ENCODE peak calls at places on chromosomes 7 and 10, in seven cellular contexts. O is hepatocyte, Z is coronary artery, J is neural progenitor cell, A is testis, B is heart right ventricle, Y is LNCaP clone FGC. K is an unnamed sample.
A peak's percentile ranks its signal among the peaks of the same experiment; 100 is the strongest.

GRCh38 chr7:25240340-25240739 is 12.1 kb upstream of the NPVF start:
- DNase-seq in Z (no peak), O (no peak), J (no peak), B (no peak), Y (peak; percentile 70), A (no peak), K (no peak)

GRCh38 chr7:12638851-12639467 is 48.5 kb upstream of the ARL4A start:
- DNase-seq in B (no peak), Y (no peak), Z (no peak), J (peak; percentile 44), A (no peak), O (peak; percentile 34), K (no peak)

GRCh38 chr7:53697913-53698312 is 662.5 kb downstream of the POM121L12 start:
- DNase-seq in A (no peak), Z (no peak), O (no peak), B (no peak), Y (no peak), J (no peak), K (no peak)

GRCh38 chr7:130401531-130401930 is 21.2 kb downstream of the CPA1 start:
- DNase-seq in Z (no peak), A (no peak), Y (no peak), J (no peak), O (no peak), B (no peak), K (no peak)

GRCh38 chr7:90660819-90661218 is 64.7 kb downstream of the CDK14 start:
- DNase-seq in Z (no peak), O (no peak), Y (no peak), J (no peak), A (no peak), B (no peak), K (no peak)

GRCh38 chr7:142439739-142440138 is 181.9 kb upstream of the PRSS58 start:
- DNase-seq in O (no peak), Y (no peak), Z (no peak), A (no peak), B (no peak), J (no peak), K (no peak)

GRCh38 chr7:103011650-103012049 is 62.9 kb downstream of the FBXL13 start:
- DNase-seq in O (no peak), A (no peak), J (no peak), B (no peak), Y (no peak), Z (no peak), K (no peak)

GRCh38 chr10:109895095-109895818 is 28.1 kb downstream of the XPNPEP1 start:
- DNase-seq in B (peak; percentile 71), Z (peak; percentile 91), A (peak; percentile 46), O (no peak), J (no peak), Y (no peak), K (no peak)

GRCh38 chr7:68729361-68729760 is 868.9 kb upstream of the AUTS2 start:
- DNase-seq in O (no peak), J (peak; percentile 14), A (no peak), B (no peak), Z (no peak), Y (no peak), K (no peak)

GRCh38 chr7:42143605-42144252 is 93.3 kb downstream of the GLI3 start:
- DNase-seq in B (no peak), O (no peak), A (no peak), J (no peak), Z (no peak), Y (no peak), K (no peak)

GRCh38 chr7:101940151-101940550 is 122.7 kb downstream of the CUX1 start:
- DNase-seq in J (no peak), Y (no peak), B (no peak), O (no peak), Z (no peak), A (no peak), K (no peak)

GRCh38 chr7:54888067-54888735 is 129.2 kb upstream of the SEC61G start:
- DNase-seq in J (peak; percentile 35), B (peak; percentile 30), O (no peak), Y (no peak), A (no peak), Z (no peak), K (no peak)

GRCh38 chr7:138400400-138400886 is 59.6 kb upstream of the TRIM24 start:
- DNase-seq in B (no peak), O (no peak), Z (no peak), A (no peak), Y (no peak), J (no peak), K (no peak)

GRCh38 chr10:125116041-125116649 is 44.2 kb downstream of the CTBP2 start:
- DNase-seq in O (no peak), Z (no peak), Y (no peak), B (no peak), A (no peak), J (no peak), K (peak; percentile 40)

GRCh38 chr10:68095176-68095575 is 14.1 kb upstream of the MYPN start:
- DNase-seq in O (no peak), J (no peak), A (no peak), Z (no peak), Y (no peak), B (no peak), K (no peak)

GRCh38 chr10:7251696-7252465 is 159.0 kb downstream of the SFMBT2 start:
- DNase-seq in A (no peak), J (no peak), B (peak; percentile 53), Y (no peak), Z (no peak), O (no peak), K (no peak)

DNA sequence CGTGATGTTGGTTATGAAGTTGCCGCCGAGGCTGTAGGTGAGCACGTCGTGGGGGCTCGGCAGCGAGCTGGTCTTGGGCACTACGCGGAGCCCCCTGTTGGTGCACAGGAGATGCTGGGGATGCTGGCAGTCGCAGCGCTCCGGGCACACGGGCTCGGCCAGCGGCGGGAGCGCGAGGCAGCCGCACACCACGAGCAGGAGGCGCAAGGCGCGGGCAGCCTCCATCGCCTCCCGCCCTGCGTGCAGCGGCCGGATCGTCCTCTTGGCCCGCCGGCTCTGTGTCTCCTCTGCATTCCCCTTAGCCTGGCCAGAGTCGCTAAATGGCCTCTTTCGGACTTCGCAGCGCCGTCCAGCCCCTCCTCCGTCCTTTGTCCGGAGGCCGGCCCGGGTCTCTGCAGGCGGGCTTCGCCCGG is 302 bp downstream of the TRIL start:
- DNase-seq in Y (no peak), J (peak; percentile 83), O (peak; percentile 41), Z (no peak), B (no peak), A (no peak), K (no peak)
- TF ChIP-seq CTCF in Y (no peak), J (peak; percentile 9), O (no peak), Z (no peak), B (no peak), A (no peak), K (no peak)

DNA sequence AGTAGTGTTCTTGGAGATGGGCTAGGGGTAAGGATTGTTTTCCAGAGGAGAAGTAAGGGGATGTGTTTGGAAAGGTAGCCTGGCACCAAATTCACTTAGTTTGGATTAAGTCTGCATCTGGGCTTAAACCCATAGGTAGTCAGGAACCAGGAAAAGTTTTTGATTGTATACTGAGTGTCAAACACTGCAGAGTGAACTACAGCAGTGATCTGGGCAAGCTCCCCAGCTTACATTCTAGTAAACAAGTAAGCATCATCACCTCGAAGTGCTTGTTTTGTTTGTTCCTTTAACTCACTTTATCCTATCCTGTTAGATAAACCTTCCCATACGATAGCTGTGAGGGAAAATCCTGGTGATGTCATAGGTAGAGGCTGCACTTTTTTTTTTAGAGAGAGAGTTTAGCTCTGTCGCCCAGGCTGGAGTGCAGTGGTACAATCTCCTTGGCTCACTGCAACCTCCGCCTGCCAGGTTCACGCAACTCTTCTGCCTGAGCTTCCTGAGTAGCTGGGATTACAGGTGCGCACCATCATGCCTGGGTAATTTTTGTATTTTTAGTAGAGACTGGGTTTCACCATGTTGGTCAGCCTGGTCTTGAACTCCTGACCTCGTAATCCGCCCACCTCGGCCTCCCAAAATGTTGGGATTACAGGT is 2.4 kb downstream of the RPS24 start:
- DNase-seq in A (no peak), B (no peak), O (no peak), Y (no peak), J (no peak), Z (no peak), K (no peak)
- H3K4me3 ChIP-seq in A (no peak overlapping the region), B (no peak overlapping the region), O (no peak overlapping the region), Y (peak overlapping the region; percentile 98), J (peak overlapping the region; percentile 89), Z (no peak overlapping the region), K (no peak overlapping the region)

GRCh38 chr7:132561763-132562162 is 14.5 kb downstream of the PLXNA4 start:
- DNase-seq in O (no peak), A (no peak), Y (no peak), Z (no peak), J (no peak), B (no peak), K (no peak)

GRCh38 chr7:132557489-132558044 is 18.7 kb downstream of the PLXNA4 start:
- DNase-seq in Z (no peak), Y (no peak), B (no peak), A (no peak), J (no peak), O (peak; percentile 13), K (no peak)

GRCh38 chr7:132560105-132560504 is 16.2 kb downstream of the PLXNA4 start:
- DNase-seq in Z (no peak), O (no peak), A (no peak), Y (no peak), B (no peak), J (no peak), K (no peak)

GRCh38 chr7:132560825-132561529 is 15.3 kb downstream of the PLXNA4 start:
- DNase-seq in A (no peak), B (no peak), Y (no peak), Z (no peak), J (no peak), O (no peak), K (no peak)

DNA sequence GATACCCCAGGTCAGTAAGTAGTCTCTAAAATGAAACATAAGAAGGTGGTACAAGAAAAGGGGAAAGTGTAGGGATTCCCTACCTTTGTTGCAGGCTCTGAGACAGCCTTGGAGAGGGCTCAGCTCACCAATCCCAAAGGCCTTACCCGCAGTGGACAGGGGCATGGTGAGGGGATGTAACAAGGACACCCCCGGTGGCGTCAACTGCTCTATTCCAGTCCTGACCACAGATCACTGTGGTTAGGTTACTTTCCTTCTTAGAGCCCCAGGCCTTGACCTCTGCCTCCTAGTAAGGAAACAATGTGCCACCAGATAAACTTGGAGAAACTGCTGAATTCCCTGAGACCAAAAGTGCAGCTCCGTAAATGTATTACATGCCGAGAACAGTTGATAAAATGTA is 17.5 kb downstream of the PLXNA4 start:
- DNase-seq in Z (no peak), A (no peak), J (no peak), B (no peak), Y (no peak), O (no peak), K (no peak)
- TF ChIP-seq CTCF in Z (no peak), A (no peak), J (no peak), B (no peak), Y (no peak), O (no peak), K (no peak)

DNA sequence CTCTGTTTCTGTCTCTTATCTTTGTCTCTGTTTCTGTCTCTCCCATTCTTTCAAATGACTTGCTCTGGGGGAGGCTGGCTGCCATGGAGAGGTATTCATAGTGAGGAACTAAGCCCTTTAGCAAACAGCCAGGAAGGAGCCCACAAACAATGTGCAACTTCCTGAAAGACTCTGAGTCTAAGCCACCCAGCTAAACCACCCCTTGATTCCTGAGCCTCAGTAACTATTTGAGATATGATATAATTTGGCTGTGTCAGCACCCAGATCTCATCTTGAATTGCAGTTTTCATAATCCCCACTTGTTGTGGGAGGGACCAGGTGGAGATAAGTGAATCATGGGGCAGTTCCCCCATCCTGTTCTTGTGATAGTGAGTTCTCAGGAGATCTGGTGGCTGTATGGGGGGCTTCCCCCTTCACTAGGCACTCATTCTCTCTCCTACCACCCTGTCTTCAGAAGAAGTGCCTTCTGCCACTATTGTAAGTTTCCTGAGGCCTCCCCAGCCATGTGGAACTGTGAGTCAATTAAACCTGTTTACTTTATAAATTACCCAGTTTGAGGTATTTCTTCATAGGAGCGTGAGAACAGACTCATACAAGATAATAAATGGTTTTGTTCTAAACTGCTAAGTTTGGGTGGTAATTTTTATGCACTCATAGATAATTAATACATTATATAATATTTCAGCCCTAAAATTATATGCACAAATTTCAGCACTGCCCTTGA is 121.2 kb upstream of the FOXP2 start:
- DNase-seq in Y (no peak), B (no peak), O (peak; percentile 12), J (peak; percentile 55), Z (no peak), A (no peak), K (no peak)
- H3K4me3 ChIP-seq in Y (no peak overlapping the region), B (no peak overlapping the region), O (no peak overlapping the region), J (no peak overlapping the region), Z (no peak overlapping the region), A (no peak overlapping the region), K (no peak overlapping the region)

K was measured in Peyer's patch.